ENCODE peak calls at places on chromosomes 4 and X, in four cellular contexts. G, B, L and J are unnamed samples.

GRCh38 chr4:55446578-55446922 is 50.8 kb downstream of the TMEM165 start:
- DNase-seq in G (no peak), B (no peak), L (no peak), J (no peak)

GRCh38 chr4:16642897-16643296 is 255.5 kb downstream of the LDB2 start:
- DNase-seq in G (no peak), B (no peak), L (no peak), J (no peak)

GRCh38 chrX:40166582-40166981 is 68.8 kb upstream of the BCOR start:
- DNase-seq in G (no peak), B (no peak), L (no peak), J (no peak)

GRCh38 chrX:38803609-38804480 is 2.6 kb downstream of the MID1IP1 start:
- DNase-seq in G (peak), B (peak), L (peak), J (peak)

GRCh38 chr4:154593868-154594267 is 3.3 kb upstream of the FGA start:
- DNase-seq in G (peak), B (peak), L (no peak), J (no peak)

GRCh38 chr4:176538217-176538925 is 218.6 kb downstream of the SPCS3 start:
- DNase-seq in G (no peak), B (no peak), L (no peak), J (no peak)

GRCh38 chr4:59247032-59247431 is 1953.1 kb upstream of the ADGRL3 start:
- DNase-seq in G (no peak), B (no peak), L (no peak), J (no peak)

GRCh38 chr4:153152453-153153338 is 51.5 kb upstream of the TRIM2 start:
- DNase-seq in G (no peak), B (peak), L (peak), J (peak)

GRCh38 chrX:87664381-87664780 is 146.8 kb downstream of the KLHL4 start:
- DNase-seq in G (no peak), B (no peak), L (no peak), J (no peak)

GRCh38 chr4:165872443-165873297 is at the start of gene TLL1:
- DNase-seq in G (no peak), B (no peak), L (peak), J (no peak)

GRCh38 chr4:138839574-138839973 is 176.0 kb upstream of the NOCT start:
- DNase-seq in G (no peak), B (no peak), L (no peak), J (no peak)

GRCh38 chr4:108292229-108292628 is 123.5 kb upstream of the LEF1 start:
- DNase-seq in G (no peak), B (no peak), L (no peak), J (no peak)

GRCh38 chr4:11424000-11424399 is 4.7 kb downstream of the HS3ST1 start:
- DNase-seq in G (no peak), B (no peak), L (no peak), J (no peak)

GRCh38 chrX:72621163-72621562 is 48.5 kb upstream of the HDAC8 start:
- DNase-seq in G (no peak), B (no peak), L (no peak), J (no peak)

GRCh38 chrX:46268429-46268828 is 276.8 kb downstream of the ZNF674 start:
- DNase-seq in G (no peak), B (no peak), L (no peak), J (no peak)

GRCh38 chrX:16852617-16853179 is 17.5 kb downstream of the RBBP7 start:
- DNase-seq in G (no peak), B (no peak), L (no peak), J (no peak)

GRCh38 chr4:125311503-125311902 is 3.3 kb upstream of the FAT4 start:
- DNase-seq in G (no peak), B (no peak), L (no peak), J (no peak)

GRCh38 chr4:929970-930625 is 2.0 kb downstream of the GAK start:
- DNase-seq in G (no peak), B (no peak), L (peak), J (no peak)

GRCh38 chr4:158314756-158315487 is 104.6 kb downstream of the TMEM144 start:
- DNase-seq in G (no peak), B (no peak), L (no peak), J (no peak)

GRCh38 chr4:186557486-186557885 is 2.1 kb upstream of the MTNR1A start:
- DNase-seq in G (no peak), B (no peak), L (no peak), J (no peak)

GRCh38 chr4:139553751-139554670 is 2.0 kb downstream of the SETD7 start:
- DNase-seq in G (no peak), B (no peak), L (no peak), J (no peak)

GRCh38 chrX:140480765-140481164 is 24.1 kb downstream of the SOX3 start:
- DNase-seq in G (no peak), B (no peak), L (no peak), J (no peak)

GRCh38 chr4:155966171-155966570 is 12.5 kb upstream of the CTSO start:
- DNase-seq in G (no peak), B (no peak), L (no peak), J (no peak)

GRCh38 chr4:183634086-183634485 is 24.9 kb downstream of the RWDD4 start:
- DNase-seq in G (no peak), B (no peak), L (no peak), J (no peak)

GRCh38 chrX:68995780-68996551 is 167.1 kb downstream of the EFNB1 start:
- DNase-seq in G (no peak), B (no peak), L (peak), J (no peak)

GRCh38 chrX:12042615-12043014 is 95.7 kb upstream of the FRMPD4 start:
- DNase-seq in G (no peak), B (no peak), L (no peak), J (no peak)

GRCh38 chr4:92163348-92163747 is 140.4 kb upstream of the GRID2 start:
- DNase-seq in G (no peak), B (no peak), L (no peak), J (no peak)

GRCh38 chrX:143854006-143854405 is 29.9 kb upstream of the UBE2NL start:
- DNase-seq in G (no peak), B (no peak), L (no peak), J (no peak)

GRCh38 chr4:107740381-107740780 is 20.3 kb upstream of the PAPSS1 start:
- DNase-seq in G (no peak), B (no peak), L (no peak), J (peak)

GRCh38 chr4:108118505-108118904 is 50.2 kb downstream of the LEF1 start:
- DNase-seq in G (no peak), B (no peak), L (no peak), J (no peak)

GRCh38 chr4:151922306-151922705 is 161.5 kb upstream of the GATB start:
- DNase-seq in G (no peak), B (no peak), L (no peak), J (no peak)

GRCh38 chrX:30607155-30607554 is 29.6 kb upstream of the TASL start:
- DNase-seq in G (no peak), B (no peak), L (no peak), J (no peak)

GRCh38 chr4:153273736-153274135 is 69.5 kb downstream of the TRIM2 start:
- DNase-seq in G (no peak), B (no peak), L (no peak), J (no peak)

GRCh38 chr4:157048248-157048647 is 27.7 kb upstream of the GLRB start:
- DNase-seq in G (no peak), B (no peak), L (no peak), J (no peak)

DNA sequence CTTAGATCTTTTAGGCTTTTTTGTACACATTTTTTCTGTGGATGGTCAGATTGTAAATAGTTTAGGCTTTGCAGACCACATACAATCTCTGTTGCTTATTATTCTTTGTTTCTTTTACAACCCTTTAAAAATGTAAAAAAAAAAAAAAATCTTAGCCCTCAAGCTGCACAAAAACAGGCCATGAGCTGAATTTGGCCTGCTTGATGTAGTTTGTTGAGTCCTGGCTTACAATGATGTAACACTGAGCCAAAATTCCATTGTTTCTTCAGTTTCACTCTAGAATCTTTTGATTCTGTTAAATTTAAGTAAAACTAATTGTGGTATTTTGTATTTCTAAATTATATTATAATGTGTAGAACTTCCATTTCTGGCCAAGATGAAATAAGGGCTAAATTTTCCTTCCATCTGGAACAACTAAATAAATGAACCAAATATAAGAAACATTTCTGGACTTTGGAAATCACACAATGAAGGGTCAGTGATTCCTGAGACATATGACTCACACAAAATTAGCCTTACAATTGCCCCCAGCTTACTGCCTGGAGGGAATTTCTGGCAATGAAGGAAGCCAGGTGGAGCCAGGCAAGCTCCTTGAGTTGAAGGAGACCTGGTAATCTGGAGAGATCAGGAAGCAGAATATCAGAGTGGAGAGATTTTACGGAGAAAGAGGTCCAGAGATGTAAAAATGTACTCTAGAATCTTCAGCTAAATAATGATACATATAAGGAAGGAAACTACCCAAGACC is 29.8 kb downstream of the IQCM start:
- DNase-seq in G (no peak), B (no peak), L (no peak), J (no peak)
- H3K27ac ChIP-seq in G (no peak), B (no peak), L (no peak), J (no peak)

DNA sequence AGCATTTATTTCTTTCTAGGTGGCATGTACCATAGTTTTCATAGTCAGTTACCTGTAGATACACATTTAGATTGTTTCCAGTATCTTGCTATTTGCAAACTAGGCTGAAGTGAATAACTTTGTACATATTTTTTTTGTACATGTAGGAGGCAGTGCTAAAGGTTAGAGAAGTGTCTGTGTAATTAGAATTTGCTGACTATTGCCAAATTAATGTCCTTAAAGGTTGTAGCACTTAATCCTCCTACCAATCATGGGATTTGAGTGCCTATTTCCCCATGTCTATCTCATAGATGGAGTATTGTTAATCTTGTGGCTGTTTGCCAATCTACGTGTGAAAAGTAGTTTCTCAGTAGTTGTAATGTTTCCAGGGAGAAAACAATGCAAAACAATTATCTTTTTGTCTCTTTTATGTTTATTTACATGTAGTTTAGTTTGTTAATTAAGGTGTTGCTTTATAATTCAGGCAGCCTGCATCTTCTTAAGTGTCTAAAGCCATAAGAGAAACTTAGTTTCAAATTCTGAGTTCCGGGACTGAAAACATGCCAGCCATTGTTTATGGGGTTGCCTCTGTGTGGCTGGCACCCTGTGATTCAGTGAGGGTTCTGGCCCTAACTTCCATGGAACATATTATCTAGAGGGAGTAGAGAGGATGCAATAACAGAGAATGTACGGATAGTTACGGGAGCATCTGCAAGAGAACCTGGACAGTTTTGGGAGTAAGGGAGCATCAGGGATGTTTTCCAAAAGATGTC is 142.4 kb downstream of the KLHL8 start:
- DNase-seq in G (no peak), B (no peak), L (no peak), J (no peak)
- H3K27ac ChIP-seq in G (peak), B (peak), L (no peak), J (peak)

DNA sequence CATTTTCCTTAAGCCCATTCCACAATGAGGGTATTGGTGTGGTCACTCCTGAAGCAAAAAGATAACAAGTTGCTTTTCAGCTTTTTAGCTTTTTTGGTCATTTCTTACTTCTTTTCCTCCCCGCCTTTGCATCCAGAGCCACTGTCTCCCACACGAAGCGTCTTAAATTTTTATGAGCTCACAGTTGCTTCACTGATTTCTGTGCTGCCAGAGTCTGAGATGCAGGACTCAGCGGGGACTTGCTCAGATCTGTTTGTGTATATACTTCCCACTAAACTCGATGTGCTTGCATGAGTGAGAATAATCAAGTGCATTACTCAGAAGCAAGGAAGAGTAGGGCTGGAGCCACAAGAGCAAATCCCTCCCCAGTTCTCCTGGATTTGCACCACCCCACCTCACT is 80.2 kb upstream of the FHL1 start:
- DNase-seq in G (no peak), B (no peak), L (no peak), J (no peak)
- H3K27ac ChIP-seq in G (peak), B (no peak), L (no peak), J (no peak)

GRCh38 chr4:99120501-99120900 is 23.6 kb downstream of the ADH4 start:
- DNase-seq in G (no peak), B (no peak), L (no peak), J (no peak)
- H3K27ac ChIP-seq in G (no peak), B (no peak), L (no peak), J (no peak)

GRCh38 chr4:84069119-84069518 is 430.0 kb downstream of the NKX6-1 start:
- DNase-seq in G (no peak), B (no peak), L (no peak), J (no peak)
- H3K27ac ChIP-seq in G (no peak), B (no peak), L (no peak), J (no peak)

DNA sequence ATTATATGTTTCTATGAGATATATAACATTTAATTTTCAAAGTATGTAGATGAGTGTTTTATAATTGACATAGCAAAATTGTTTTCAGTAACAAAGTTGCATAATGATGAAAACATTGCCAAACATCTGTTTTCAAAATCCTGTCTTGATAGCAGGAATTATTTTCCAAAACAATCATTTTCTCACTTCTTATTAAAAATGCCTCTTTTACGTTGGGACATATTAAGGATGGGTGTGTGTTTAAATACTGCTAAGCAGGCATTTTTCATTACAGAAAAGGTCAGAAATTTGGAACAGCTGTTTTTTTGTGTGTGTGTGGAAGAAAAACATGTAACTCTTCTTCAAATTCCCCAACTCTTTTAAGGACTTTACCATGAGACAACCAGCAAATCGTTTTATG is 452.0 kb downstream of the SPRY1 start:
- DNase-seq in G (no peak), B (no peak), L (no peak), J (no peak)
- H3K27ac ChIP-seq in G (no peak), B (no peak), L (no peak), J (no peak)

DNA sequence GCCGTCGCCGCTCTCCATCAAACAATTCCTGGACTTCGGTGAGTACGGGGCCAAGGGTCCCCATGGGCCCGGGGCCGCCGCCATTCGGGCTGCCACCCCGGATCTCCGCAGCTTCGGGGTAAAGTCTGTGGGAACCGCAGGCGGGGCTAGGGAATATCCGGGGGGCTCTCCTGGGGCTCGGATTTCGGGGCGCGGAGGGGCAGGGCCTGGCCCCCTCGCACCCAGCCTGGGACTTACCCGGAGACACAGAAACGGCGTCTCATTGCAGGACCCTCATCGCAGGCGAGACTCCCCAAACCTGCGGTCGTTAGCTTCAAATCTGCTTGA is 401 bp downstream of the PDK3 start:
- DNase-seq in G (no peak), B (no peak), L (no peak), J (no peak)
- H3K27ac ChIP-seq in G (peak), B (peak), L (peak), J (peak)

GRCh38 chr4:24765331-24765990 is 29.9 kb upstream of the SOD3 start:
- DNase-seq in G (no peak), B (no peak), L (no peak), J (no peak)
- H3K27ac ChIP-seq in G (no peak), B (no peak), L (no peak), J (no peak)

DNA sequence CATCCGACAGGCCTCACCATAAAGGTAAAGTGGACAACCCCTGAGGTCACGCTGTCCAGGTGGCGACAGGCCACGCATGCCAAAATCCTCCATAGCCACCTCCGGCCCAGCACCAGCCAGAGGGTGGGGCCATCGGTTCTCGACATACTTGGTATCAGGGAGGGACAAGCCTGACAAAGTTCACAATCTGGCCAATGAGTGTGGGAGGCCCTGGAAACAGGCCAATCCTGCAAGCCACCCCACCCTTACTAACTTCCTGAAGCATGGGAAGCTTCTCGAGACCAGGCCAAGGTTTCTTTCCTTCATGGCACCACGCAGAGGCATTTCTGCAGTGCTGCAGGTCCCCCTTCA is 73.8 kb downstream of the MTMR1 start:
- DNase-seq in G (no peak), B (no peak), L (no peak), J (no peak)
- H3K27ac ChIP-seq in G (peak), B (peak), L (no peak), J (no peak)